ENCODE peak calls at places on chromosomes 12 and 14, in four cellular contexts. B, G, T and H are unnamed samples.
A peak's percentile ranks its signal among the peaks of the same experiment; 100 is the strongest.

GRCh38 chr12:54125950-54126695 is 62.7 kb downstream of the SMUG1 start:
- DNase-seq in B (no peak), G (no peak), T (no peak), H (peak; percentile 46)

GRCh38 chr12:53664191-53664590 is 11.7 kb downstream of the ATP5MC2 start:
- DNase-seq in B (no peak), G (no peak), T (no peak), H (no peak)

GRCh38 chr14:81400852-81401251 is 728 bp upstream of the STON2 start:
- DNase-seq in B (peak; percentile 82), G (peak; percentile 89), T (no peak), H (peak; percentile 100)

GRCh38 chr12:132353811-132354210 is 24.4 kb upstream of the GALNT9 start:
- DNase-seq in B (no peak), G (no peak), T (no peak), H (no peak)

GRCh38 chr12:27927347-27927746 is 45.2 kb downstream of the PTHLH start:
- DNase-seq in B (no peak), G (no peak), T (no peak), H (no peak)

GRCh38 chr14:77830692-77831091 is 30.8 kb downstream of the ADCK1 start:
- DNase-seq in B (no peak), G (no peak), T (no peak), H (no peak)

GRCh38 chr14:37122919-37123639 is 49.3 kb downstream of the SLC25A21 start:
- DNase-seq in B (no peak), G (no peak), T (no peak), H (no peak)

GRCh38 chr12:104462931-104463339 is 6.2 kb downstream of the CHST11 start:
- DNase-seq in B (no peak), G (no peak), T (peak; percentile 60), H (no peak)

GRCh38 chr12:120797677-120798642 is 72.3 kb downstream of the ACADS start:
- DNase-seq in B (no peak), G (no peak), T (no peak), H (no peak)

GRCh38 chr14:37147310-37147875 is 25.0 kb downstream of the SLC25A21 start:
- DNase-seq in B (no peak), G (no peak), T (no peak), H (no peak)

GRCh38 chr12:116150452-116150851 is 127.0 kb downstream of the MED13L start:
- DNase-seq in B (no peak), G (no peak), T (no peak), H (no peak)

GRCh38 chr12:28156804-28157203 is 33.5 kb upstream of the CCDC91 start:
- DNase-seq in B (no peak), G (no peak), T (no peak), H (no peak)

GRCh38 chr14:71116206-71117122 is 209.2 kb downstream of the PCNX1 start:
- DNase-seq in B (no peak), G (no peak), T (no peak), H (no peak)